ENCODE peak calls at places on chromosomes 3 and 15, in four cellular contexts. Z is right cardiac atrium, L is amniotic stem cell, F is fibroblast of lung. K is an unnamed sample.

GRCh38 chr15:91100561-91101355 is 701 bp downstream of the SV2B start:
- DNase-seq in Z (no peak), L (no peak), F (peak; percentile 37), K (no peak)

GRCh38 chr15:57537072-57537471 is 54.6 kb upstream of the MYZAP start:
- DNase-seq in Z (peak; percentile 75), L (no peak), F (peak; percentile 46), K (peak; percentile 86)

GRCh38 chr3:123635220-123635619 is 50.4 kb upstream of the HACD2 start:
- DNase-seq in Z (no peak), L (no peak), F (no peak), K (no peak)

GRCh38 chr15:90300988-90301715 is 35.7 kb downstream of the NGRN start:
- DNase-seq in Z (peak; percentile 88), L (peak; percentile 15), F (peak; percentile 35), K (peak; percentile 66)

GRCh38 chr15:79169531-79170123 is 79.0 kb upstream of the RASGRF1 start:
- DNase-seq in Z (no peak), L (no peak), F (no peak), K (no peak)

GRCh38 chr3:44685128-44685800 is 27.2 kb upstream of the ZNF502 start:
- DNase-seq in Z (peak; percentile 93), L (peak; percentile 7), F (peak; percentile 92), K (peak; percentile 70)

GRCh38 chr3:49017229-49017615 is 1.2 kb downstream of the DALRD3 start:
- DNase-seq in Z (no peak), L (no peak), F (no peak), K (no peak)

GRCh38 chr3:57876632-57877031 is 120.5 kb downstream of the SLMAP start:
- DNase-seq in Z (no peak), L (no peak), F (peak; percentile 14), K (no peak)

GRCh38 chr3:10648181-10648580 is 142.8 kb upstream of the ATP2B2 start:
- DNase-seq in Z (no peak), L (no peak), F (no peak), K (no peak)

GRCh38 chr15:84822774-84823579 is 5.8 kb downstream of the ALPK3 start:
- DNase-seq in Z (no peak), L (no peak), F (no peak), K (no peak)

GRCh38 chr15:40838756-40839155 is 5.1 kb upstream of the SPINT1 start:
- DNase-seq in Z (no peak), L (no peak), F (no peak), K (no peak)